ENCODE peak calls at places on chromosomes 16 and 17, in four cellular contexts. B, X, D and E are unnamed samples.

GRCh38 chr16:69922200-69922599 is 28.9 kb upstream of the CLEC18A start:
- DNase-seq in B (no peak), X (no peak), D (no peak), E (no peak)

GRCh38 chr17:73535746-73536145 is 108.5 kb downstream of the SDK2 start:
- DNase-seq in B (no peak), X (no peak), D (no peak), E (no peak)

GRCh38 chr16:27205436-27206065 is 2.2 kb downstream of the KDM8 start:
- DNase-seq in B (no peak), X (no peak), D (no peak), E (no peak)

GRCh38 chr17:29180051-29180787 is at the start of gene MYO18A:
- DNase-seq in B (peak), X (peak), D (peak), E (peak)

GRCh38 chr17:14351493-14351892 is 50.6 kb downstream of the HS3ST3B1 start:
- DNase-seq in B (peak), X (no peak), D (no peak), E (no peak)

GRCh38 chr17:71068351-71068750 is 899.0 kb downstream of the KCNJ2 start:
- DNase-seq in B (no peak), X (no peak), D (no peak), E (no peak)

GRCh38 chr16:35203636-35204035 is 1744.2 kb downstream of the TP53TG3F start:
- DNase-seq in B (no peak), X (no peak), D (no peak), E (no peak)

GRCh38 chr17:62931101-62931500 is 34.9 kb upstream of the TANC2 start:
- DNase-seq in B (peak), X (no peak), D (no peak), E (no peak)

GRCh38 chr17:19744922-19745757 is 3.0 kb downstream of the ALDH3A1 start:
- DNase-seq in B (peak), X (peak), D (peak), E (no peak)

GRCh38 chr17:80110927-80111701 is 9.7 kb downstream of the GAA start:
- DNase-seq in B (no peak), X (no peak), D (no peak), E (no peak)
- H3K4me3 ChIP-seq in B (no peak), X (no peak), D (no peak), E (no peak)

GRCh38 chr16:86199182-86199581 is 300.2 kb downstream of the IRF8 start:
- DNase-seq in B (peak), X (no peak), D (no peak), E (no peak)
- H3K4me3 ChIP-seq in B (no peak), X (no peak), D (no peak), E (no peak)

GRCh38 chr16:4681471-4682083 is 11.8 kb upstream of the NUDT16L1 start:
- DNase-seq in B (no peak), X (no peak), D (no peak), E (no peak)

GRCh38 chr16:4679854-4680636 is 13.3 kb upstream of the NUDT16L1 start:
- DNase-seq in B (no peak), X (no peak), D (peak), E (no peak)

GRCh38 chr16:4682084-4682581 is 11.2 kb upstream of the NUDT16L1 start:
- DNase-seq in B (no peak), X (no peak), D (no peak), E (no peak)

GRCh38 chr16:4679156-4679853 is 14.1 kb upstream of the NUDT16L1 start:
- DNase-seq in B (no peak), X (no peak), D (peak), E (no peak)

DNA sequence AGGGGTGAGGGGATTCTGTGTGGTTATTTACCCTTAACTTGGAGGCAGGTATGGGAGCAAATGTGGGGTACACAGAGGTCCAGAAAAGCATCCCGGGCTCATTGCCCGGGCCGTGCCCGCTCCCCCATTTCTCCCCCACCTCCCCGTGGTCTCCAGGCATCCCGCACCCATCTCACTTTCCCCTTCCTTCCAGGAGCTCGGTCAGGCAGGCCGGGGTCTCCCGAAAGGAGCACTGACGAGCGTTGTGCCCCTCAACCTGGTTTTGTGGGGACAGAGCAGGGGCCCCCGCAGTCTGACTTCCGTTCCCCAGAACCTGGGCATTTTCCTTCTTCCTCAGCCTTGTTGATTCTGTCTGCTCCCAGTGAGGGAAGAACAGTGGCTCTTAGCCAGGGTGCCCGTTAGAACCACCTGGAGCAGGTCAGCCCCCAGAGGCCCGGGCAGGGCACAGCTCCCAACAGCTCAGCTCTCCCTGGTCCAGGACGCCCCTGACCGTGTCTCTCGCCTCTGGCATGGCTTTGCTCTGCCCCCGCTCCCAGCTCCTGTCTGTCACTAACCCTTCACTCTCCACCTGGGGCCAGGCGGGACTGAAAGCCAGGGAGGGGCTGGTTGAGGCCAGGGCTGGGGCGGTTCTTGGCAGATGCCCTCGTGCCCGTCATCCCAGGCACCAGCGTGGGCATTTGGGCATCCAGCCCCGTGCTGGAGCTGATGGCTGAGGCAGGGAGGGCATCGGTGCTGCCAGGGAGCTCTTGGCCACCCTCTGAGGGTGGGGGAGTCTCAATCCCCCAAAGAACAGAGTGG is 12.5 kb upstream of the NUDT16L1 start:
- DNase-seq in B (no peak), X (no peak), D (no peak), E (no peak)
- H3K4me3 ChIP-seq in B (no peak), X (no peak), D (no peak), E (no peak)

DNA sequence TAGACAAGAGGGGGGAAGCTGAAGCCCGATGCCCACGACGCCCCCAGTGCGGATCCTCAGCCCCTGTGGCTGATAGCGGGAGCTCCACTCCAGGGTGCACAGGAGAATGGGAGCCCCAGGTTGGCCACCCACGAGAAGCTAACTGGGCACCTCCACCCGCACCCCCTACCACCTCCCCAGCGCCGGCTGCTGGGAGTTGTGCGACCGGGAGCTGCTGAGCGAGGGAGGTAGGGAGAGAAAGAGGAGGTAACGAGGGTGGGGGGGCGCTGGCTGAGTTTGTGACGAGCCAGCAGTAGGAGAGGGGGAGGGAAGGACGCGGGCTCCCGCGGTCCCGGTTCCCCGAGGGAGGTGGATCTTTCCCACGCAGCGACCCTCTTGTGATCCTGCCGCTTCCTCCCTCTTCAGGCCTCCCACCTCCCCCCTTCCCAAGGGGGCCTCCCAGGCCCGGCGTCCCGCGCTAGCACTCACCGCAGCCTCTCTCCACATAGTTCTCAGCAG is at the start of gene GRIN2A:
- DNase-seq in B (peak), X (no peak), D (no peak), E (no peak)
- H3K4me3 ChIP-seq in B (peak), X (no peak), D (no peak), E (no peak)